ENCODE peak calls at places on chromosomes 6 and 20, in four cellular contexts. K is nephron progenitor cell, E is HCT116, Y is left ventricle myocardium inferior. O is an unnamed sample.

GRCh38 chr6:93677297-93677965 is 258.1 kb upstream of the EPHA7 start:
- DNase-seq in Y (no peak), E (no peak), K (no peak), O (peak)

GRCh38 chr20:48845000-48845399 is 17.2 kb upstream of the PREX1 start:
- DNase-seq in K (no peak), Y (no peak), E (no peak), O (no peak)

GRCh38 chr6:146968041-146968760 is 236.0 kb upstream of the STXBP5 start:
- DNase-seq in E (no peak), Y (no peak), K (no peak), O (peak)

GRCh38 chr6:35343835-35344550 is 1.6 kb downstream of the PPARD start:
- DNase-seq in E (no peak), Y (no peak), K (no peak), O (peak)

GRCh38 chr6:39752835-39753744 is 27.9 kb upstream of the KIF6 start:
- DNase-seq in E (no peak), K (no peak), Y (no peak), O (no peak)

GRCh38 chr6:44474643-44475042 is 87.1 kb downstream of the CDC5L start:
- DNase-seq in Y (no peak), K (no peak), E (no peak), O (no peak)

GRCh38 chr6:24431045-24431451 is 28.3 kb downstream of the MRS2 start:
- DNase-seq in K (no peak), E (peak), Y (no peak), O (peak)

GRCh38 chr6:18241208-18241836 is 23.0 kb downstream of the DEK start:
- DNase-seq in Y (no peak), K (no peak), E (peak), O (peak)

GRCh38 chr20:42603655-42604054 is 586.1 kb downstream of the PTPRT start:
- DNase-seq in K (no peak), E (no peak), Y (no peak), O (no peak)

GRCh38 chr20:11193241-11193640 is 519.4 kb upstream of the JAG1 start:
- DNase-seq in E (no peak), K (no peak), Y (no peak), O (no peak)

GRCh38 chr6:38713812-38714211 is 1.3 kb upstream of the DNAH8 start:
- DNase-seq in E (no peak), K (no peak), Y (no peak), O (no peak)

GRCh38 chr6:112511441-112511840 is 164.3 kb downstream of the RFPL4B start:
- DNase-seq in K (no peak), Y (no peak), E (peak), O (no peak)

GRCh38 chr6:73969982-73970960 is 274.3 kb downstream of the CD109 start:
- DNase-seq in E (peak), Y (no peak), K (peak), O (peak)

GRCh38 chr20:11054266-11055025 is 380.6 kb upstream of the JAG1 start:
- DNase-seq in K (peak), E (no peak), Y (no peak), O (no peak)

GRCh38 chr6:50834929-50835328 is 16.3 kb downstream of the TFAP2B start:
- DNase-seq in Y (no peak), K (no peak), E (no peak), O (no peak)

GRCh38 chr6:15515226-15515625 is 147.6 kb downstream of the DTNBP1 start:
- DNase-seq in Y (no peak), K (no peak), E (no peak), O (no peak)

GRCh38 chr6:109770779-109771178 is 79.7 kb downstream of the FIG4 start:
- DNase-seq in E (no peak), Y (no peak), K (no peak), O (no peak)

GRCh38 chr6:35378281-35378680 is 35.9 kb downstream of the PPARD start:
- DNase-seq in E (no peak), K (no peak), Y (no peak), O (no peak)

GRCh38 chr6:99151634-99152344 is 197.7 kb downstream of the FAXC start:
- DNase-seq in Y (peak), K (peak), E (peak), O (peak)

GRCh38 chr6:56842602-56843475 is 112.1 kb upstream of the BEND6 start:
- DNase-seq in E (no peak), K (peak), Y (peak), O (peak)

GRCh38 chr6:133631421-133631820 is 257.5 kb upstream of the TCF21 start:
- DNase-seq in K (no peak), Y (no peak), E (no peak), O (peak)

GRCh38 chr6:5172057-5172683 is 87.0 kb downstream of the PPP1R3G start:
- DNase-seq in E (no peak), K (peak), Y (no peak), O (no peak)

GRCh38 chr6:167161895-167162467 is 4.2 kb upstream of the GPR31 start:
- DNase-seq in E (no peak), K (no peak), Y (no peak), O (no peak)

GRCh38 chr6:7241709-7242645 is 71.0 kb downstream of the SSR1 start:
- DNase-seq in E (no peak), K (no peak), Y (no peak), O (peak)

GRCh38 chr20:59640267-59640666 is 35.9 kb downstream of the PHACTR3 start:
- DNase-seq in K (no peak), E (no peak), Y (no peak), O (no peak)

GRCh38 chr6:118665011-118665410 is 13.6 kb upstream of the CEP85L start:
- DNase-seq in E (no peak), K (no peak), Y (no peak), O (no peak)

GRCh38 chr6:17281497-17282481 is 628 bp downstream of the RBM24 start:
- DNase-seq in Y (no peak), K (peak), E (no peak), O (no peak)

GRCh38 chr20:51042657-51043247 is 19.8 kb upstream of the KCNG1 start:
- DNase-seq in E (peak), K (no peak), Y (no peak), O (no peak)
- TF ChIP-seq CTCF in E (peak), K (peak), Y (no peak), O (peak)

DNA sequence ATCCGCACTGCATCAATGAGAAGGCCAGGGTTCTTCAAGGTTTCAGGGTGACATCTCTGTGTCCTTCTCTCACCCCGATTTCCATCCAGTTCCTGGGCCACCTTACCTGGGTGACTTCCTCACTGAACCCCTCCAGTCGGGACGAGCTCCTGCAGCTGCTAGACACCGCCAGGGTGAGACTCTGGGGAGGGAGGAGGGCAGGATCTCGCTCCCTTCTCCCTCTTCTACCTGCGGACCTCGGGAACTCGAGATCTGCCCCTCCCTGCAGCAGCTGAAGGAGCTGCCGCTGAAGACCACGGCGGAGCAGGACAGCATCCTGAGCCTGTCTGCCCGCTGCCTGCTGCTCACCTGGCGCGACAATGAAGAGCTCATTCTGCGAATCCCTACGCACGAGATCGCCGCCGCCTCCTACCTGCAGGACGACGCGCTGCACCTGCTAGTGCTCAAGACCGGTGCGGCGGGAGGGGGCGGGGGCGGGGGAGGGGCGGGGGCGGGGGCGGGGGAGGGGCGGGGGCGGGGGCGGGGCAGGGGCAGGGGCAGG is 7.5 kb downstream of the CCM2L start:
- DNase-seq in E (peak), Y (no peak), K (peak), O (no peak)
- TF ChIP-seq CTCF in E (peak), Y (no peak), K (no peak), O (no peak)

GRCh38 chr6:25576920-25577319 is 75.1 kb upstream of the SCGN start:
- DNase-seq in Y (no peak), K (no peak), E (no peak), O (no peak)
- TF ChIP-seq CTCF in Y (no peak), K (no peak), E (no peak), O (no peak)

GRCh38 chr20:9500121-9500911 is 14.1 kb upstream of the LAMP5 start:
- DNase-seq in Y (no peak), E (no peak), K (no peak), O (no peak)
- TF ChIP-seq CTCF in Y (no peak), E (no peak), K (no peak), O (no peak)

GRCh38 chr20:22182148-22182547 is 402.2 kb downstream of the FOXA2 start:
- DNase-seq in Y (no peak), E (no peak), K (no peak), O (no peak)

GRCh38 chr20:22180244-22180643 is 404.1 kb downstream of the FOXA2 start:
- DNase-seq in K (peak), E (no peak), Y (no peak), O (no peak)
- TF ChIP-seq CTCF in K (peak), E (peak), Y (no peak), O (no peak)

O was measured in choroid plexus epithelial cell.